ENCODE peak calls at places on chromosomes 16 and 17, in ten cellular contexts. L is IMR-90; A is transverse colon; U is colonic mucosa; H is fibroblast of lung; M is CD8-positive, alpha-beta T cell; S is PC-3; K is SK-N-SH; W is CD8-positive, alpha-beta memory T cell; B is A549. V is an unnamed sample.

GRCh38 chr16:68234188-68235104 is 1.5 kb downstream of the ESRP2 start:
- DNase-seq in L (no peak), A (peak; percentile 97), U (peak; percentile 98), H (no peak), M (no peak), S (peak; percentile 90), K (no peak), W (no peak), B (no peak), V (no peak)

GRCh38 chr16:27515874-27516353 is 33.8 kb downstream of the GTF3C1 start:
- DNase-seq in L (no peak), A (no peak), U (no peak), H (no peak), M (no peak), S (peak; percentile 45), K (peak; percentile 68), W (no peak), B (peak; percentile 48), V (no peak)

GRCh38 chr16:21996923-21997692 is 3.8 kb downstream of the PDZD9 start:
- DNase-seq in L (no peak), A (no peak), U (no peak), H (no peak), M (no peak), S (no peak), K (no peak), W (no peak), B (no peak), V (no peak)

GRCh38 chr17:35116845-35117244 is 2.8 kb downstream of the RAD51D start:
- DNase-seq in L (no peak), A (no peak), U (no peak), H (no peak), M (no peak), S (no peak), K (no peak), W (no peak), B (no peak), V (no peak)

GRCh38 chr17:7046127-7046724 is 2.3 kb upstream of the SLC16A11 start:
- DNase-seq in L (no peak), A (peak; percentile 95), U (peak; percentile 95), H (no peak), M (peak; percentile 40), S (peak; percentile 86), K (no peak), W (peak; percentile 66), B (no peak), V (no peak)

GRCh38 chr17:59804910-59805381 is 87.8 kb downstream of the TUBD1 start:
- DNase-seq in L (no peak), A (no peak), U (no peak), H (peak; percentile 40), M (no peak), S (no peak), K (peak; percentile 42), W (no peak), B (peak; percentile 89), V (no peak)

GRCh38 chr17:2691965-2692780 is 19.4 kb downstream of the CLUH start:
- DNase-seq in L (no peak), A (no peak), U (peak; percentile 16), H (no peak), M (no peak), S (no peak), K (peak; percentile 34), W (peak; percentile 45), B (no peak), V (peak; percentile 4)

GRCh38 chr16:25978227-25978626 is 286.5 kb downstream of the HS3ST4 start:
- DNase-seq in L (no peak), A (no peak), U (no peak), H (no peak), M (no peak), S (no peak), K (no peak), W (no peak), B (no peak), V (no peak)

GRCh38 chr17:63961355-63962207 is 11.1 kb downstream of the SCN4A start:
- DNase-seq in L (peak; percentile 53), A (peak; percentile 58), U (peak; percentile 64), H (peak; percentile 41), M (peak; percentile 22), S (peak; percentile 39), K (peak; percentile 79), W (no peak), B (peak; percentile 90), V (peak; percentile 70)

GRCh38 chr17:50845260-50846147 is 10.1 kb downstream of the WFIKKN2 start:
- DNase-seq in L (peak; percentile 60), A (no peak), U (no peak), H (peak; percentile 30), M (no peak), S (peak; percentile 65), K (no peak), W (no peak), B (no peak), V (peak; percentile 61)

GRCh38 chr17:80647746-80648145 is 103.1 kb downstream of the RPTOR start:
- DNase-seq in L (peak; percentile 97), A (no peak), U (no peak), H (peak; percentile 95), M (no peak), S (peak; percentile 79), K (no peak), W (no peak), B (no peak), V (no peak)

GRCh38 chr17:4230142-4230541 is 33.6 kb downstream of the ANKFY1 start:
- DNase-seq in L (peak; percentile 97), A (peak; percentile 34), U (peak; percentile 46), H (peak; percentile 97), M (no peak), S (peak; percentile 75), K (no peak), W (no peak), B (peak; percentile 56), V (no peak)

GRCh38 chr17:78214706-78215061 is 631 bp downstream of the BIRC5 start:
- DNase-seq in L (no peak), A (no peak), U (no peak), H (no peak), M (no peak), S (no peak), K (no peak), W (no peak), B (no peak), V (no peak)

GRCh38 chr16:46756772-46757171 is 8.6 kb upstream of the MYLK3 start:
- DNase-seq in L (no peak), A (no peak), U (no peak), H (no peak), M (no peak), S (no peak), K (no peak), W (no peak), B (no peak), V (peak; percentile 35)

GRCh38 chr16:64711026-64711425 is 410.8 kb downstream of the CDH11 start:
- DNase-seq in L (no peak), A (no peak), U (no peak), H (peak; percentile 99), M (no peak), S (no peak), K (no peak), W (no peak), B (no peak), V (no peak)

GRCh38 chr16:88309905-88310259 is 72.9 kb upstream of the ZNF469 start:
- DNase-seq in L (no peak), A (no peak), U (no peak), H (no peak), M (no peak), S (peak; percentile 13), K (peak; percentile 73), W (no peak), B (no peak), V (no peak)

DNA sequence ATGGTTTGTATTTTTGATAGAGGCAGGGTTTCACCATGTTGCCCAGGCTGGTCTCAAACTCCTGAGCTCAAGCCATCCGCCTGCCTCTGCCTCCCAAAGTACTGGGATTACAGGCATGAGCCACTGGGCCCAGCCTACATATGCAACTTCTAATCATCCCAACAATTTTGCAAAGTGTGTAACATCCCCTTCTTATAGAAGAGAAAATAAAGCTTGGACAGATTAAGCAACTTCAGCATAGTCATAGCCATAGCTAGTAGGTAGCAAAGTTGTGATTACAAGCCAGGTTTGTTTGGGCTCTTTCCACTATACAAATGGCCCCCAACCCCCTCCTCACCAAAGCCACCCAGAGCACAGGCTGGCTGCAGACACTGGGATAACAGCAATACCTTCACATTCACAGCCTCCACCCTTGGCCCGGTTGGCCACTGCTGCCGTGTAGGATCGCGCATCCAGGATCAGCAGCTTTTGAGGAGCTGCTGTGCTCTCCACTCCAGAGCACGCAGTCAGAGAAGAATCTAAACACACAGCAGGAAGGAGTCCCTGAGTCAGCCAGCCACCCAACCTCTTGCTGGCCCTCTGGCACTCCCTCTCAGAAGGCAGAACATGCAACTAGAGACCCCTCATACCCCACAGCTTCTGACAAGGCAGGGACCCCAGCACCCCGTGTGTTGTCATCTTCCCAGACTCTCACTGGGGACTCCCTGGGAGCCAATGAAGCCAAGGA is 7.9 kb downstream of the MTMR4 start:
- DNase-seq in L (peak; percentile 11), A (no peak), U (no peak), H (no peak), M (no peak), S (no peak), K (no peak), W (no peak), B (no peak), V (no peak)
- H3K27ac ChIP-seq in L (no peak overlapping the region), A (no peak overlapping the region), U (no peak overlapping the region), H (no peak overlapping the region), M (no peak overlapping the region), S (no peak overlapping the region), K (no peak overlapping the region), W (no peak overlapping the region), B (no peak overlapping the region), V (no peak overlapping the region)

GRCh38 chr17:17561408-17562144 is 29.9 kb downstream of the PEMT start:
- DNase-seq in L (no peak), A (peak; percentile 33), U (peak; percentile 49), H (no peak), M (no peak), S (peak; percentile 52), K (no peak), W (no peak), B (no peak), V (peak; percentile 47)
- H3K27ac ChIP-seq in L (no peak overlapping the region), A (peak overlapping the region; percentile 37), U (no peak overlapping the region), H (no peak overlapping the region), M (no peak overlapping the region), S (peak overlapping the region; percentile 42), K (no peak overlapping the region), W (no peak overlapping the region), B (no peak overlapping the region), V (no peak overlapping the region)

GRCh38 chr16:380837-381787 is 666 bp downstream of the PGAP6 start:
- DNase-seq in L (peak; percentile 10), A (no peak), U (peak; percentile 55), H (no peak), M (peak; percentile 36), S (no peak), K (peak; percentile 77), W (no peak), B (no peak), V (no peak)
- H3K27ac ChIP-seq in L (peak overlapping the region; percentile 82), A (peak overlapping the region; percentile 80), U (peak overlapping the region; percentile 72), H (peak overlapping the region; percentile 28), M (peak overlapping the region; percentile 68), S (no peak overlapping the region), K (peak overlapping the region; percentile 68), W (peak overlapping the region; percentile 24), B (peak overlapping the region; percentile 92), V (peak overlapping the region; percentile 73)

DNA sequence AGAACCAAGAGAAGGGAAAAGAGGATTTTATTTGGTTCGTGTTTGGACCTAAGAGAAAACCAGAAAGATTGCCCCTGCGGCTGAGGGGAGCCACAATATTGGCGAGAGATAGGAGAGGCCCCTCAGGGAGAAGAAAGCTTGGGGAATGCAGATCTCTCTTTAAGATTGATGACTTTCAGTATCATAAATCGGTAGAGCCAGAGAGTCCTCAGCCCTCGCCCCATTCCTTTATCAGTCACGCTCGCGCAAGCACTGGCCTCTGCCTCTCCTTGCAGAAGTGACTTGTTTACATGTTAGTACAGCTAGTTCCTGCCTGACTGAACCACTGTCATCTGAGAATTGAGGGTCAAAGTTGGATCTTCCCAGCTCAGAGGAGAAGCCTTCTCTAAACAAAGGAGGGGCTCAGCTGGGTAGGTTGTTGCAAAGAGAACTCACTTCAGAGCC is 21.5 kb upstream of the KRT19 start:
- DNase-seq in L (peak; percentile 56), A (peak; percentile 78), U (peak; percentile 78), H (no peak), M (no peak), S (peak; percentile 61), K (no peak), W (peak; percentile 29), B (no peak), V (no peak)
- H3K27ac ChIP-seq in L (no peak overlapping the region), A (peak overlapping the region; percentile 82), U (peak overlapping the region; percentile 87), H (peak overlapping the region; percentile 5), M (no peak overlapping the region), S (peak overlapping the region; percentile 98), K (no peak overlapping the region), W (peak overlapping the region; percentile 12), B (no peak overlapping the region), V (no peak overlapping the region)

V was measured in heart right ventricle.